ENCODE peak calls at places on chromosomes 13 and 19, in seven cellular contexts. L, W, Z, P, N, F and X are unnamed samples.

GRCh38 chr13:86974995-86975328 is 696.2 kb upstream of the SLITRK5 start:
- DNase-seq in L (no peak), W (no peak), Z (no peak), P (no peak), N (no peak), F (no peak), X (no peak)

GRCh38 chr13:113117956-113118327 is 4.7 kb upstream of the F10 start:
- DNase-seq in L (peak), W (no peak), Z (no peak), P (no peak), N (no peak), F (no peak), X (no peak)

GRCh38 chr13:19658831-19659230 is 25.4 kb downstream of the MPHOSPH8 start:
- DNase-seq in L (no peak), W (no peak), Z (no peak), P (no peak), N (no peak), F (no peak), X (no peak)

GRCh38 chr19:45403781-45404556 is 900 bp downstream of the PPP1R13L start:
- DNase-seq in L (peak), W (peak), Z (peak), P (peak), N (no peak), F (no peak), X (peak)

GRCh38 chr13:112818040-112818697 is 128.3 kb downstream of the ATP11A start:
- DNase-seq in L (no peak), W (no peak), Z (no peak), P (no peak), N (no peak), F (no peak), X (no peak)

GRCh38 chr19:19223636-19224035 is 11.9 kb downstream of the NCAN start:
- DNase-seq in L (no peak), W (no peak), Z (no peak), P (no peak), N (no peak), F (no peak), X (no peak)

GRCh38 chr13:39918837-39919236 is 263.4 kb downstream of the COG6 start:
- DNase-seq in L (no peak), W (no peak), Z (no peak), P (no peak), N (no peak), F (no peak), X (no peak)

GRCh38 chr13:50745542-50745941 is 98.0 kb downstream of the DLEU7 start:
- DNase-seq in L (no peak), W (peak), Z (no peak), P (no peak), N (no peak), F (no peak), X (no peak)

GRCh38 chr13:110250258-110250891 is 56.6 kb downstream of the COL4A1 start:
- DNase-seq in L (no peak), W (no peak), Z (peak), P (no peak), N (peak), F (no peak), X (peak)

GRCh38 chr19:40035996-40036395 is 20.0 kb downstream of the ZNF780B start:
- DNase-seq in L (no peak), W (no peak), Z (no peak), P (no peak), N (peak), F (no peak), X (no peak)

GRCh38 chr19:37511186-37511585 is 4.4 kb downstream of the ZNF793 start:
- DNase-seq in L (no peak), W (no peak), Z (no peak), P (no peak), N (no peak), F (no peak), X (no peak)

GRCh38 chr19:29404951-29405727 is 120.7 kb upstream of the VSTM2B start:
- DNase-seq in L (peak), W (no peak), Z (no peak), P (peak), N (no peak), F (no peak), X (peak)

GRCh38 chr13:112779856-112780604 is 90.2 kb downstream of the ATP11A start:
- DNase-seq in L (peak), W (no peak), Z (no peak), P (no peak), N (peak), F (no peak), X (peak)

GRCh38 chr13:69912576-69913074 is 195.0 kb upstream of the ATXN8OS start:
- DNase-seq in L (no peak), W (no peak), Z (no peak), P (no peak), N (no peak), F (no peak), X (no peak)

DNA sequence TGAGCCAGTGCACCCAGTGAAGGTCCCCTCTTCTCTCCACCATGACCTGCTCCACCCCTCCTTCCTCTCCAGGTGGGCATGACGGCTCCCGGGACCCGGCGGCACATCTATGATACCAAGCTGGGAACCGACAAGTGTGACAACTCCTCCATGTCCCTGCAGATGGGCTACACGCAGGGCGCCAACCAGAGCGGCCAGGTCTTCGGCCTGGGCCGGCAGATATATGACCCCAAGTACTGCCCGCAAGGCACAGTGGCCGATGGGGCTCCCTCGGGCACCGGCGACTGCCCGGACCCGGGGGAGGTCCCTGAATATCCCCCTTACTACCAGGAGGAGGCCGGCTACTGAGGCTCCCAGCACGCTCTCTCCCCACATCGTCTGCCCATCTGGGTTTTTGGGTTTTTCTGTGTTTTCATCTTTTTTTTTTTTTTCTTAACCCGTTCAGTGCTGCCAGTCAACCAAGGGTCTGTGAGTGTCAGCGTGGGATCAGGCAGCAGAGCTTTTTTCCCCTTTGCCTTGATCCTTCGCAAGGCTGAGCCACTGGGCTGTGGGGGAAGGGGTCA is 2.3 kb upstream of the ABCA7 start:
- DNase-seq in L (no peak), W (no peak), Z (no peak), P (peak), N (no peak), F (peak), X (no peak)
- H3K27ac ChIP-seq in L (no peak), W (no peak), Z (no peak), P (peak), N (peak), F (peak), X (no peak)

DNA sequence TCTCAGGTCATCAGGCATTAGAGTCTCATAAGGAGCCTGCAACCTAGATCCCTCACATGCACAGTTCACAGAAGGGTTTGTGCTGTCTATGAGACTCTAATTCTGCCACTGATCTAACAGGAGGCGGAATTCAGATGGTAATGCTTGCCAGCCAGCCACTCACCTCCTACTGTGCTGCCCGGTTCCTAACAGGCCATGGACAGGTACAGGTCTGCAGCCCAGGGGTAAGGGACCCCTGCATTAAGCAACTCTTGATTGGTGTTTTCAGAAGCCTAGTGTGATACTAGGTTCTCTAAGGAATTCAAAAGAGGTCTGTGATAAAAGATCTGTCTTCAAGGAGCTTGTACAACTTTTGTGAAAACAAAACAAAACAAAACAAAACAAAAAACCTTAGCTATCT is 31.1 kb downstream of the CAB39L start:
- DNase-seq in L (no peak), W (no peak), Z (no peak), P (no peak), N (no peak), F (no peak), X (no peak)
- TF ChIP-seq POLR2A in L (no peak), W (no peak), Z (no peak), P (no peak), N (no peak), F (no peak), X (no peak)

GRCh38 chr19:10111405-10111811 is at the start of gene P2RY11:
- DNase-seq in L (no peak), W (no peak), Z (no peak), P (peak), N (no peak), F (no peak), X (no peak)
- H3K4me3 ChIP-seq in L (no peak), W (no peak), Z (no peak), P (no peak), N (no peak), F (peak), X (no peak)

DNA sequence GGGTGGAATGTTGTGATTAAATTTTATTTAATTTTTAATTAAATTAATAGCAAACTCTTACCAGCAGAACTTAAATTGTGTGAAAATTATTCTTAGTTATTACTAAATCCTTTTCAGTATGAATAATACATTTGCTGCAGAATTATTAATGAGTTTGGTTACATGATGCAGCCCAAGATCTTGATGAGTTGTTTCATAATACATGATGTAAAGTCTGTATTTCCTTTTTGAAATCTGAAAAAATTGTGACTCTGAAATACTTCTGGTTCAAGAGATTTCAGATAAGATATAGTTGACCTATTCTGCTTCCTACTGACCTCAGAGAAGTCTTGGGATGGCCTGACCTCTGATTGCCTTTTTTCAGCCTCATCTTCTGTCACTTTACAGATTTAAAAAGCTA is 11.1 kb downstream of the SAE1 start:
- DNase-seq in L (no peak), W (no peak), Z (no peak), P (no peak), N (no peak), F (no peak), X (no peak)
- H3K27ac ChIP-seq in L (no peak), W (no peak), Z (no peak), P (peak), N (no peak), F (no peak), X (peak)

DNA sequence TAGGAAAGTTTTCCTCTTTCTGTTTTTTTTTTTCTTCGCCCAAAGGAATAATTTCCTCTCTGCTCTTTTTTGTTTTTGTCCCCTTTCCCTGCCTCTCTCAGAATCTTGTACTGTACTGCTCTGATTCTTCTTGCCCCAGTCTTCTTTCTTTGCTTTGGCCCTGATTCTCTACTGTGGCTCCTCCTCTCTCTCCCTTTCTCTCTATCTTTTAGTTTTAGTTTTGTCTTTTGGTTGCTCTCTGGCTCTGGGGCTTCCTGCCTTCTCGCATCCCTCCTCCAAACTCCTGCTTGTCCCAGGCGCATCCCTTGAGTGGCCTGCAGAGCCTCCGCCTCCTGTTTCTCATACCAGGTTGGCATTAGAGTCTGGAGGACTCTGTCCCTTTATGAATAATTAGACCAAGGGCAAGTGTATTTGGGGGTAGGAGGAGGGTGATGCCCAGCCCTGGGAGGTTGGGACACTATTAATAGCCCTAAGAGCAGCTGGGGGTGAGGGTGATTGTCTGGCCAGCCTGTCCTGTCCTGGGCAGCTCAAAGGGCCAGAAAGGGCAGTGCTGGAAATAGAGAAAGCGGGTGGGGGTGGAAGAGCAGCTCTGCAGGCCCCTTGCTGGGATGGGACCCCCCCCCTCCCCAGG is 39.1 kb downstream of the LYL1 start:
- DNase-seq in L (no peak), W (no peak), Z (peak), P (no peak), N (no peak), F (no peak), X (no peak)
- TF ChIP-seq POLR2A in L (no peak), W (no peak), Z (no peak), P (no peak), N (no peak), F (no peak), X (no peak)

GRCh38 chr19:34096020-34096915 is 76.0 kb upstream of the LSM14A start:
- DNase-seq in L (no peak), W (peak), Z (no peak), P (no peak), N (peak), F (no peak), X (no peak)
- H3K4me3 ChIP-seq in L (no peak), W (no peak), Z (no peak), P (no peak), N (no peak), F (no peak), X (no peak)

GRCh38 chr19:16618248-16618647 is 9.8 kb downstream of the MED26 start:
- DNase-seq in L (no peak), W (no peak), Z (no peak), P (no peak), N (no peak), F (no peak), X (no peak)

GRCh38 chr19:16621165-16621800 is 6.7 kb downstream of the MED26 start:
- DNase-seq in L (no peak), W (no peak), Z (no peak), P (no peak), N (no peak), F (no peak), X (no peak)

GRCh38 chr19:16619456-16619855 is 8.5 kb downstream of the MED26 start:
- DNase-seq in L (no peak), W (no peak), Z (peak), P (no peak), N (no peak), F (no peak), X (no peak)

GRCh38 chr19:16620584-16620983 is 7.4 kb downstream of the MED26 start:
- DNase-seq in L (no peak), W (no peak), Z (no peak), P (no peak), N (no peak), F (no peak), X (no peak)

DNA sequence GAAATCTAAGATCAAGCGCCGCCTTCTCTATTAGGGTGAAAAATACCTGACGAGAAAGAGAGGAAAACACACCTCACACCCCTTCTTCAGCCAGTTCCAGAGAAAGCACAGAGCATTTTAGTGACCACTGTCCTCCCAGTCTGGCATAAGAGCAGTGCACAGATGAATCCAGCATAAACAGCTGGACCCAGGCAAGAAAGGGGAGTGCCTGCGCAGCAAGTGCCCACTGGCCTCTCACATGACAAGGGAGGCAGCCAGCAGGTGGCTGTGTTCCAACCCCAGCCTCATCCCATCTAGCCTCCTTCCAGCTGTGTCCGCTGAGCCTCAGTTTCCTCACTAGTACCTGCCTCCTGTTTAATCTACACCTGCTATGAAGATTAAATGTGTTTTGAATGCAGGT is 8.0 kb downstream of the MED26 start:
- DNase-seq in L (no peak), W (no peak), Z (no peak), P (no peak), N (no peak), F (no peak), X (no peak)
- H3K27ac ChIP-seq in L (no peak), W (no peak), Z (no peak), P (no peak), N (no peak), F (no peak), X (no peak)

DNA sequence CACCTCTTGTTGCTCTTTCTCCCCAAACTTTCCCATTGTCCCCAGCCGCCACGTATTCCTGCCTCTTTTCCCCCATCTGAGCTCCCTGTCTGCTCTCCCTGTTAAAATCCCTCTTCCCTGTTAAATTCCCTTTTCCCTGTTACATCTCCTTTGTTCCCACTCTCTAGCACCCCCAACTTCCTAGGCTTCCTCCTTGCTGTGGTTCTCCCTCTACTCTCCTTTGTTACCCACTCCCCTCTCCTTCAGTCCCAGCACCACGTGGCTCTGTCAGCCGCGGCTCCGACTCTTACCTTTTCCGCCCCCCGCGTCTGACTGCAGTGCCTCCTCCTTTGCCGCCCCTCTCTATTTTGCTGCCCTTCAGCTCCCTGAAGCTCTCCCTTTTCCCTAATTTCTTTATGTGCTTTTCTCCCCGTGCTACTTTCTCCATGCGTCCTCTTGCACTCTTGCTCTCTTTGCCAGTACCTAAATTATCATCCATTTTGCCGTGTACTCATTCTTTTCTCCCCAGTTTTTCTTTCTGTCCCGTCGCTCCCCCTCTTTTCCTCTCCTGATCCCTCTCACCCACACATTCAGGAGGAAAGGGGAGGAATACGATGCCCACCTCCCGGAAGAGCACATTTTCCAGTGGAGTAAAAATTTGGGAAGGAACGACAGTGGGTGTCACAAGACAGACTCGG is 986 bp downstream of the ZNF616 start:
- DNase-seq in L (peak), W (no peak), Z (peak), P (peak), N (peak), F (peak), X (peak)
- TF ChIP-seq POLR2A in L (no peak), W (no peak), Z (no peak), P (no peak), N (no peak), F (no peak), X (no peak)